ENCODE peak calls at places on chromosomes 5 and 9, in ten cellular contexts. G is pancreas, O is ovary, Q is natural killer cell, E is fibroblast of lung, A is nephron progenitor cell, L is fibroblast of the aortic adventitia, N is foreskin keratinocyte, D is chondrocyte, J is DND-41. H is an unnamed sample.

GRCh38 chr5:126694403-126694802 is 82.5 kb upstream of the LMNB1 start:
- DNase-seq in L (no peak), O (no peak), N (no peak), A (no peak), Q (no peak), J (no peak), E (no peak), G (no peak), D (no peak), H (no peak)

GRCh38 chr9:20271723-20272122 is 350.6 kb downstream of the MLLT3 start:
- DNase-seq in A (no peak), N (no peak), G (no peak), O (no peak), L (no peak), E (peak; percentile 4), D (no peak), Q (no peak), J (no peak), H (no peak)

GRCh38 chr9:109488791-109489492 is 9.2 kb downstream of the PTPN3 start:
- DNase-seq in E (no peak), O (no peak), G (no peak), Q (no peak), L (no peak), J (no peak), A (no peak), D (no peak), N (no peak), H (no peak)

GRCh38 chr5:112004867-112005532 is 248.0 kb upstream of the NREP start:
- DNase-seq in Q (no peak), D (no peak), L (peak; percentile 55), N (peak; percentile 53), G (no peak), E (peak; percentile 66), A (no peak), J (no peak), O (no peak), H (no peak)

GRCh38 chr5:31397926-31398557 is 133.9 kb downstream of the DROSHA start:
- DNase-seq in E (no peak), O (no peak), N (no peak), J (no peak), A (no peak), L (peak; percentile 87), G (no peak), D (no peak), Q (no peak), H (no peak)

GRCh38 chr5:58022055-58022454 is 437.8 kb downstream of the PLK2 start:
- DNase-seq in A (no peak), O (no peak), E (no peak), L (no peak), G (no peak), J (no peak), Q (no peak), N (no peak), D (no peak), H (no peak)

GRCh38 chr5:53482717-53483638 is 2.5 kb downstream of the FST start:
- DNase-seq in G (peak; percentile 28), N (no peak), Q (no peak), L (peak; percentile 52), O (no peak), E (peak; percentile 49), A (peak; percentile 65), D (no peak), J (no peak), H (peak; percentile 21)

GRCh38 chr9:110110154-110110553 is 97.8 kb downstream of the C9orf152 start:
- DNase-seq in L (no peak), N (no peak), A (no peak), G (no peak), O (no peak), J (no peak), E (no peak), Q (no peak), D (no peak), H (no peak)

GRCh38 chr5:7759257-7759871 is 91.6 kb downstream of the CFAP90 start:
- DNase-seq in E (no peak), A (no peak), G (no peak), O (no peak), N (no peak), L (no peak), J (no peak), D (no peak), Q (no peak), H (no peak)

GRCh38 chr5:100667021-100667671 is 132.0 kb downstream of the FAM174A start:
- DNase-seq in J (no peak), O (no peak), L (peak; percentile 66), A (no peak), G (no peak), E (peak; percentile 84), Q (no peak), D (no peak), N (peak; percentile 81), H (no peak)

GRCh38 chr5:31324832-31325231 is 131.3 kb downstream of the CDH6 start:
- DNase-seq in G (no peak), D (no peak), O (no peak), Q (no peak), J (no peak), E (no peak), N (no peak), A (no peak), L (no peak), H (no peak)

GRCh38 chr5:74541381-74541781 is 99.1 kb downstream of the ENC1 start:
- DNase-seq in Q (no peak), O (no peak), G (no peak), D (no peak), L (no peak), N (peak; percentile 42), E (no peak), J (no peak), A (no peak), H (no peak)

GRCh38 chr5:43647789-43648188 is 44.8 kb downstream of the NNT start:
- DNase-seq in D (no peak), E (no peak), A (no peak), O (no peak), J (no peak), Q (no peak), G (no peak), L (no peak), N (no peak), H (no peak)

GRCh38 chr9:136110082-136111061 is 8.3 kb downstream of the TMEM250 start:
- DNase-seq in J (no peak), O (peak; percentile 33), D (no peak), E (peak; percentile 49), N (no peak), Q (no peak), L (peak; percentile 23), A (no peak), G (no peak), H (no peak)
- TF ChIP-seq CTCF in J (no peak), O (no peak), D (peak; percentile 72), E (peak; percentile 37), N (no peak), Q (no peak), L (peak; percentile 22), A (no peak), G (no peak), H (no peak)

GRCh38 chr5:77844408-77845272 is 68.5 kb upstream of the TBCA start:
- DNase-seq in A (peak; percentile 43), Q (no peak), L (peak; percentile 16), O (no peak), D (no peak), E (peak; percentile 30), G (no peak), N (no peak), J (no peak), H (no peak)
- TF ChIP-seq CTCF in A (no peak), Q (no peak), L (peak; percentile 15), O (no peak), D (no peak), E (peak; percentile 36), G (no peak), N (no peak), J (no peak), H (no peak)

GRCh38 chr9:119027901-119028699 is 341.1 kb downstream of the BRINP1 start:
- DNase-seq in O (no peak), D (no peak), Q (no peak), E (no peak), J (no peak), G (no peak), L (no peak), A (no peak), N (no peak), H (no peak)
- TF ChIP-seq CTCF in O (no peak), D (no peak), Q (no peak), E (no peak), J (no peak), G (no peak), L (no peak), A (peak; percentile 19), N (no peak), H (no peak)

DNA sequence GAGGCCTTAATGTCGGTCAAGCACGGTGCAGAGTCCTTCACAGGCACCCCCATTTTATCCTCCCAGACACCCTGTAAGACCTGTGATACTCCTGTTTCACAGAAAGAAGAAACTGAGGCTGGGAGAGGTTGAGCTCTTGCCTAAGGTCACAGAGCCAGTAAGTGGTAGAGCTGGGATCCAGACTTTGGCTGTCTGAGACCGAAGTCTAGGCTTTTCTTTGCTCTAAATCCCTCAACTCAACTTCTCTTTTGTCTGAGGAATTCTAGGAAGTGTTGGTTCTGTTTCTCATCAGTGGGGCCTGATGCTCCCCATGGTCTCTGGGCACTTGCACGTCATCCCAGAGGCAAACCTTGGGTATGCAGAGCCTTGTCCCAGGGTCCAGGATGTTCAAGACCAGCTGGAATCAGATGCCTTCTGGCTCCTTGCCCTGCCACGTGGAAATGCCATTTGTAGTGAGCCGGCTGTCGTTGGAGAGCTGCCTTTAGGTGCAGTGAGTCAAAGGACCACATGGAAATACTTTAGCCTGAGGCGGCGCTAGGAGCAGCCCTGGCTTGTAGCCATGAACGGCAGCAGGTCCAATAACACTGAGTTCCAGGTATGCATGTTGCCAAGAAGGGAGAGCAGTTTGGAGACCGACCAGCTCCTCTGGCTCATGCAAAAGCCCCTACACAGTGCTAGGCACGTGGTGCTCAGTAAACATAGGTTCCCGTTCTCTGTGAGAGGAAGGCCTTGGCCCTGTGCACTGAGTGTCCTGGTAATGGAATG is 9.2 kb downstream of the DCANP1 start:
- DNase-seq in A (no peak), O (no peak), J (peak; percentile 0), L (peak; percentile 95), D (no peak), Q (no peak), G (no peak), N (peak; percentile 34), E (peak; percentile 76), H (no peak)
- TF ChIP-seq CTCF in A (no peak), O (no peak), J (no peak), L (peak; percentile 31), D (no peak), Q (no peak), G (no peak), N (no peak), E (no peak), H (no peak)

GRCh38 chr9:107239474-107239873 is 43.6 kb upstream of the RAD23B start:
- DNase-seq in O (no peak), E (peak; percentile 63), A (no peak), Q (no peak), J (no peak), D (no peak), N (no peak), G (no peak), L (peak; percentile 31), H (no peak)
- TF ChIP-seq CTCF in O (no peak), E (peak; percentile 48), A (no peak), Q (peak; percentile 21), J (no peak), D (peak; percentile 36), N (peak; percentile 80), G (no peak), L (no peak), H (no peak)

DNA sequence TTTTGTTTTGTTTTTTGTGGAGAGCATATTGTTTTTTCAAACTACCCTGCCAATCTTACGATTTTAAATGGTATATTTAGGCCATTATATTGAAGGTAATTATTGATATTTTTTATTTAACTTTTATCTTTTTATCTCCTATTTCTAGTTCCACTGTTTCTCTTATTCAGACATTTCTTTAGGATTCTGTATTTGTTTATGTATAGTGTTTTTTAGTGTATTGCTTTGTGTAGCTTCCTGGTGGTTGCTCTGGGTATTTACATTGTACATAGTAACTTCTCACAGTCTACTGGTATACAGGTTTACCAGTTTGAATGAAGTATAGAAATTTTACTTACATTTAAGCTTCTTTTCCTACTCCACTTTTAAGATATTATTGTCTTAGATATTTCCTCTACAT is 63.2 kb downstream of the ERCC6L2 start:
- DNase-seq in D (no peak), O (no peak), L (no peak), J (no peak), N (no peak), A (no peak), G (no peak), E (no peak), Q (no peak), H (no peak)
- TF ChIP-seq CTCF in D (no peak), O (no peak), L (no peak), J (no peak), N (no peak), A (no peak), G (peak; percentile 13), E (no peak), Q (peak; percentile 44), H (no peak)